ENCODE peak calls at places on chromosomes 13 and 19, in eight cellular contexts. C, P, E, G, Z, N, B and Q are unnamed samples.

GRCh38 chr19:10219678-10220077 is 11.5 kb downstream of the S1PR2 start:
- DNase-seq in G (peak), Z (no peak), N (no peak), B (peak), E (no peak), P (no peak), C (peak), Q (no peak)

GRCh38 chr13:66660013-66660804 is 569.9 kb downstream of the PCDH9 start:
- DNase-seq in B (peak), N (peak), C (no peak), E (no peak), G (no peak), Z (no peak), P (no peak), Q (no peak)

GRCh38 chr19:18477042-18477760 is 39.3 kb upstream of the ISYNA1 start:
- DNase-seq in C (no peak), B (no peak), E (no peak), G (no peak), Z (no peak), P (no peak), N (no peak), Q (no peak)

GRCh38 chr19:19064098-19064722 is 416 bp downstream of the SLC25A42 start:
- DNase-seq in C (no peak), G (no peak), N (no peak), B (no peak), P (no peak), Z (no peak), E (no peak), Q (peak)

GRCh38 chr19:3152431-3152780 is 16.6 kb downstream of the GNA15 start:
- DNase-seq in N (no peak), B (no peak), C (no peak), P (no peak), E (no peak), G (no peak), Z (no peak), Q (no peak)

GRCh38 chr19:33063356-33064116 is 1.2 kb downstream of the RHPN2 start:
- DNase-seq in B (peak), C (no peak), Z (peak), E (no peak), G (peak), N (no peak), P (no peak), Q (peak)

GRCh38 chr19:2488942-2489731 is 13.2 kb downstream of the GADD45B start:
- DNase-seq in C (no peak), G (peak), N (no peak), B (peak), P (peak), Z (peak), E (no peak), Q (peak)

GRCh38 chr19:33440682-33441081 is 67.2 kb downstream of the CEBPG start:
- DNase-seq in N (no peak), C (no peak), G (no peak), E (no peak), P (no peak), Z (no peak), B (no peak), Q (peak)

GRCh38 chr13:42373048-42373812 is 101.3 kb downstream of the AKAP11 start:
- DNase-seq in G (no peak), P (no peak), B (no peak), Z (no peak), N (no peak), E (no peak), C (no peak), Q (no peak)

GRCh38 chr13:72295173-72295572 is 428.2 kb upstream of the DACH1 start:
- DNase-seq in Z (no peak), G (no peak), B (peak), C (no peak), N (no peak), E (no peak), P (no peak), Q (no peak)

GRCh38 chr13:31469377-31469776 is 269.6 kb downstream of the B3GLCT start:
- DNase-seq in G (no peak), N (no peak), Z (no peak), B (no peak), E (no peak), P (no peak), C (no peak), Q (no peak)

GRCh38 chr19:23437901-23438300 is 42.6 kb upstream of the ZNF91 start:
- DNase-seq in B (no peak), P (no peak), C (no peak), Z (no peak), N (no peak), E (no peak), G (no peak), Q (no peak)

GRCh38 chr19:34484328-34484727 is 2.8 kb downstream of the WTIP start:
- DNase-seq in C (no peak), B (no peak), G (no peak), Z (no peak), P (no peak), N (no peak), E (no peak), Q (no peak)

GRCh38 chr19:51226068-51226467 is 1.2 kb downstream of the CD33 start:
- DNase-seq in C (no peak), Z (no peak), B (no peak), G (no peak), E (no peak), N (no peak), P (no peak), Q (no peak)

GRCh38 chr13:52348081-52348480 is 57.9 kb downstream of the THSD1 start:
- DNase-seq in B (peak), P (no peak), Z (no peak), G (no peak), C (no peak), E (no peak), N (no peak), Q (no peak)

GRCh38 chr13:101514695-101515275 is 62.3 kb downstream of the ITGBL1 start:
- DNase-seq in N (no peak), Z (no peak), P (no peak), C (no peak), E (no peak), G (peak), B (peak), Q (no peak)

GRCh38 chr19:30060872-30061556 is 119.0 kb downstream of the URI1 start:
- DNase-seq in G (no peak), E (no peak), N (no peak), B (no peak), C (no peak), P (no peak), Z (no peak), Q (no peak)

DNA sequence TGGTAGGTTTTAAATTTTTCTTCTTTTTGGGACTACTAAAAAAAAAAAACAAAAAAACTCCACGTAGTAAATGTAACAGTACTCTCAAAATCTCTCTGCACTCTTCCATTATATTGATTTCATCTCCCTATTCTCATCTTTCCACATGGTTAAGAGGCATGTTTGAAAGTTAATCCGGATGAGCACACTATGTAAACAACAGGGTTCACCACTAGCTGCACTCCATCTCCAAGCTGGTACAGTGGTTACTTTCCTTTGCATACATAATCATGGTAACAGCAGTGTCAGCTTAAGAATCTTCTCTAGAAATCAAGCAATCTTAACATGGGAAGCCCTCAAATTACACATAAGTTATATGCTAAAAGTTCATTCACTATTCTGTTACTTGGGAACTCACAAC is 92.7 kb downstream of the MIPEP start:
- DNase-seq in C (no peak), B (peak), G (no peak), P (no peak), N (no peak), Z (no peak), E (no peak), Q (no peak)
- H3K27ac ChIP-seq in C (no peak), B (peak), G (no peak), P (no peak), N (no peak), Z (no peak), E (no peak), Q (no peak)

GRCh38 chr13:35888327-35888940 is 242.7 kb downstream of the DCLK1 start:
- DNase-seq in Z (no peak), P (peak), G (no peak), B (peak), E (no peak), N (no peak), C (no peak), Q (no peak)

GRCh38 chr13:35889560-35889959 is 241.6 kb downstream of the DCLK1 start:
- DNase-seq in C (no peak), P (no peak), G (no peak), N (no peak), E (no peak), B (peak), Z (no peak), Q (no peak)

GRCh38 chr13:35891973-35892441 is 239.2 kb downstream of the DCLK1 start:
- DNase-seq in C (no peak), N (peak), B (peak), Z (no peak), P (peak), G (no peak), E (no peak), Q (no peak)

GRCh38 chr13:35892837-35893814 is 238.1 kb downstream of the DCLK1 start:
- DNase-seq in N (no peak), G (no peak), C (no peak), B (no peak), P (peak), Z (no peak), E (no peak), Q (no peak)

DNA sequence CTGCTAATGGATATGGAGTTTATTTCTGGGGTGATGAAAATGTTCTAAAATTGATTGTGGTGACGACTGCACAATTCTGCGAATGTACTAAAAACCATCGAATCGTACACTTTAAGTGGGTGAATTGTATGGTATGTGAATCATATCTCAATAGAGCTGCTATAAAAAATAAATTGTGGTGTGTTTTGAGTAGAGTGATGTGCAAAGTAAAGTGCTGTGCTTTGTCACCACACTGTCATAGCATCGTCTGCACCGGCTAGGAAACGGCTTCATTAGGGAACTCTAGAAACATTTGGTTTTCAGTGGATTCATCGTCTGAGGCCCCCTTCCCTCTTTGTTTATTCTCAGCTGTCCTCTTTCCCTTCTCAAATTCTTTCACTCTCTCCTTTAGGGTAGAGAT is 239.7 kb downstream of the DCLK1 start:
- DNase-seq in E (no peak), Z (no peak), G (no peak), C (no peak), B (no peak), P (peak), N (no peak), Q (no peak)
- H3K27ac ChIP-seq in E (no peak), Z (no peak), G (no peak), C (no peak), B (no peak), P (no peak), N (no peak), Q (peak)

DNA sequence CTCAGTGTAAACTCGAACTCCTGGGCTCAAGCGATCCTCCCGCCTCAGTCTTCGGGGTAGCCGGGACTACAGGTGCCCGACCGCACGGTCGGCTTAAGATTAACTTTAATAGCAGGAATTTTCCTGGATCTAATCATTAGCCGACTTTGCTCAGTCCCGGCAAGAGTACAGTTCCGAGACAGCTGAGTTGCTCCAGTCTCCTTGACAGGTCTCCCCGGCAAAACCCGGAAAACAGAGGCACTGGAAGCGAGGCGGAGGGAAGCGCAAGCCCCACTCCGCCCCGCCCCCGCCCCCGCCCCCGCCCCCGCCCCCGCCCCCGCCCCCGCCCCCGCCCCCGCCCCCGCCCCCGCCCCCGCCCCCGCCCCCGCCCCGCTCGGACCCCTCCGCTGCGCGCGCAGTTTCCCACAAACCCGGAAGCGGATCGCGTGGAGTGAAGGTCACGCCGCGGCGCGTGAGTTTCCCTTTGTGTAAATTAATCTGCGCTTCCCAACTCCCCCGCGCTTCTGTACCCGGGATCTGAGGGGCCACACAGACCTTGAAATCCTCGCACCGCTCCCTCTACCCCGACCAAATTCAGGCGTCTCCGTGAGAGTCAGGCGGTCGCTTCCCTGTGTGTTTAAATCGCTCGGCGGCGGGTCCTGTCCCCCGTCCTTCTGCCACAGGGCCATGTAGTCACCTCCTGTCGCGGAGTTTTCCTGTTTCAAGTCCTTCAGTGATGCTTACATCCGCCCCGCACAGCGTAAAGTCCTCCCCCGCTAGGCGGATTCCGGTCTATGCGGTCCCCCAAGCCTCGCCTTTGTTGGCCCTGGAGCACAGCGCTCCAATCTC is at the start of gene ZNF480:
- DNase-seq in E (peak), C (peak), N (peak), B (peak), Z (peak), P (peak), G (peak), Q (peak)
- H3K27ac ChIP-seq in E (peak), C (peak), N (peak), B (peak), Z (peak), P (peak), G (peak), Q (peak)

GRCh38 chr13:97976551-97977375 is 23.3 kb downstream of the IPO5 start:
- DNase-seq in N (no peak), E (peak), Z (no peak), B (no peak), C (peak), P (no peak), G (no peak), Q (no peak)

GRCh38 chr13:97977376-97977705 is 23.9 kb downstream of the IPO5 start:
- DNase-seq in G (no peak), B (peak), Z (no peak), E (no peak), P (no peak), N (no peak), C (no peak), Q (no peak)

GRCh38 chr13:97974773-97975172 is 21.3 kb downstream of the IPO5 start:
- DNase-seq in P (no peak), G (no peak), C (no peak), E (no peak), B (no peak), Z (no peak), N (no peak), Q (no peak)

GRCh38 chr13:97975280-97975850 is 21.9 kb downstream of the IPO5 start:
- DNase-seq in Z (no peak), P (no peak), G (no peak), E (no peak), B (no peak), C (no peak), N (no peak), Q (no peak)

GRCh38 chr13:97975851-97976550 is 22.5 kb downstream of the IPO5 start:
- DNase-seq in E (peak), G (peak), P (peak), N (no peak), B (peak), Z (peak), C (peak), Q (peak)
- H3K27ac ChIP-seq in E (peak), G (peak), P (peak), N (peak), B (peak), Z (peak), C (peak), Q (peak)

GRCh38 chr13:114120486-114121430 is 11.7 kb downstream of the RASA3 start:
- DNase-seq in E (no peak), N (no peak), B (no peak), G (no peak), Z (no peak), C (peak), P (no peak), Q (no peak)
- H3K27ac ChIP-seq in E (peak), N (peak), B (peak), G (no peak), Z (peak), C (peak), P (peak), Q (peak)

DNA sequence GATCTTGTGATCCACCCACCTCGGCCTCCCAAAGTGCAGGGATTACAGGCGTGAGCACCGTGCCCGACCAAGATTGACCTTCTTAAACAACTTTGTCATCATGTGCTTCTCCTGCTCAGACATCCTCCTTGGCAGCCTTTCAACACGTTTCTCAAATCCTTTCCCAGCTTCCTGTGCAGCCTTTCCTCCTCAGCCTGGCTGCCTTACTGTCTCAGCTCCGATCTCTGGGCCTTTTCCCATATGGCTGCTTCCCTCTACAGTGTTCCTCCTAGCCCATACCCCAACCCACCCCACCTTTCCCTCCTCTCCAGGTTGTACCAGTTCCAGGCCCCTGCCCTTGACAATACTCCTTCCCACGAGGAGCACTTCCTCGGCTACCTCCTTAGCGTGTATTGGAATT is 7.2 kb downstream of the PHF11 start:
- DNase-seq in N (no peak), P (no peak), Z (no peak), G (no peak), E (no peak), B (no peak), C (no peak), Q (no peak)
- H3K27ac ChIP-seq in N (no peak), P (no peak), Z (no peak), G (no peak), E (no peak), B (no peak), C (no peak), Q (no peak)

GRCh38 chr19:27776020-27776419 is 1436.9 kb downstream of the UQCRFS1 start:
- DNase-seq in G (no peak), E (no peak), Z (no peak), P (no peak), C (no peak), N (no peak), B (peak), Q (no peak)
- H3K27ac ChIP-seq in G (no peak), E (no peak), Z (no peak), P (no peak), C (no peak), N (no peak), B (no peak), Q (no peak)

DNA sequence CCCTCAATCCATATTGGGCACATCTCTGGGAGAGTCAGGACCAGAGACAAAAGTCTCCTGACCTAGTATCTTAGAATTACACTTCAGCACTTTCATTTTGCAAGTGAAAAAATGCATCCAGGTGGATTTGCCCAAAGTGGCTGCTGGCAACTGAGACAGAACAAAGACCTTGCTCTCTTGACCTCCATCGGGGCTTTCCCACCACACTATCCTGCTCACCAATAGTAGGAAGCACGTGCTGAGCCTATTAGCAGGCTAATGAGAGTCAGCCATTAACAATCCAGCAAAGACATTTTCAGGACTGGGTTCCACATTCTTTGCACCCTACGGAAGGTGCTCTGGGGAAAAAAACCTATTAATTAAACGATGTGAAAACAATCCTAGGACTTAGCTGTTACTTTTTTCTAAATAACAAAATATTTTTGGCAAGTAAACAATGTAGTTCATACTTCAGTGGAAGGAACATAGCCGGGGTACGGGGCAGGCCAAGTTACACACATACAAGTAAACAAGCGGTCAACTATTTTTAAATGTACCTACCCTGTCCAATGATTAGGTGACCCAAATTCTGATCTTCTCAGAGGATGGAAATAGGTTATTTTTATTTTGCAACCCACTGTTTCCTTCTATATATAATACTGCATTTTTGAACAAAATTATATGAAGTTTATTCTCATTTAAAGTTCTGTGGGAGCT is 78.6 kb downstream of the CDADC1 start:
- DNase-seq in N (no peak), G (no peak), C (no peak), P (no peak), E (no peak), B (no peak), Z (no peak), Q (no peak)
- H3K27ac ChIP-seq in N (no peak), G (no peak), C (no peak), P (no peak), E (peak), B (no peak), Z (no peak), Q (no peak)

GRCh38 chr19:48274173-48274572 is 4.3 kb downstream of the ZNF114 start:
- DNase-seq in N (no peak), P (no peak), G (no peak), C (no peak), B (peak), Z (no peak), E (no peak), Q (no peak)

GRCh38 chr19:48274938-48275337 is 5.1 kb downstream of the ZNF114 start:
- DNase-seq in Z (peak), C (no peak), E (no peak), B (no peak), P (no peak), G (no peak), N (no peak), Q (no peak)

GRCh38 chr19:48271531-48272151 is 1.8 kb downstream of the ZNF114 start:
- DNase-seq in B (peak), Z (peak), G (peak), C (no peak), N (no peak), E (no peak), P (peak), Q (no peak)
- H3K27ac ChIP-seq in B (no peak), Z (no peak), G (no peak), C (no peak), N (peak), E (no peak), P (no peak), Q (no peak)